ENCODE peak calls at places on chromosomes 2 and 18, in seven cellular contexts. J is BJ; K is cardiac muscle cell; X is Panc1; U is spleen; N is GM23248; V is naive thymus-derived CD4-positive, alpha-beta T cell. Y is an unnamed sample.

GRCh38 chr2:142974288-142975024 is 97.0 kb downstream of the KYNU start:
- DNase-seq in J (no peak), K (peak; percentile 55), X (no peak), U (no peak), N (peak; percentile 39), V (no peak), Y (no peak)

GRCh38 chr2:201680743-201681142 is 17.7 kb downstream of the MPP4 start:
- DNase-seq in J (no peak), K (peak; percentile 12), X (no peak), U (no peak), N (peak; percentile 7), V (no peak), Y (peak; percentile 81)

GRCh38 chr18:55534547-55534946 is 53.4 kb downstream of the TCF4 start:
- DNase-seq in J (no peak), K (no peak), X (no peak), U (no peak), N (peak; percentile 46), V (no peak), Y (no peak)

GRCh38 chr2:60756097-60757087 is at the start of gene PAPOLG:
- DNase-seq in J (peak; percentile 35), K (peak; percentile 94), X (peak; percentile 70), U (peak; percentile 99), N (peak; percentile 100), V (peak; percentile 97), Y (peak; percentile 95)

GRCh38 chr2:11835403-11835802 is 89.0 kb downstream of the LPIN1 start:
- DNase-seq in J (no peak), K (no peak), X (no peak), U (no peak), N (peak; percentile 17), V (no peak), Y (no peak)

GRCh38 chr2:240741091-240741490 is 49.4 kb downstream of the AQP12A start:
- DNase-seq in J (no peak), K (no peak), X (no peak), U (no peak), N (no peak), V (no peak), Y (no peak)

GRCh38 chr2:163213699-163214098 is 375.1 kb upstream of the KCNH7 start:
- DNase-seq in J (peak; percentile 41), K (peak; percentile 55), X (no peak), U (no peak), N (peak; percentile 85), V (no peak), Y (no peak)

GRCh38 chr2:15880226-15881119 is 59.9 kb upstream of the MYCN start:
- DNase-seq in J (no peak), K (no peak), X (no peak), U (no peak), N (no peak), V (no peak), Y (no peak)

GRCh38 chr18:48409591-48410094 is 460 bp upstream of the ZBTB7C start:
- DNase-seq in J (no peak), K (no peak), X (no peak), U (peak; percentile 77), N (peak; percentile 40), V (peak; percentile 54), Y (peak; percentile 76)

GRCh38 chr2:85564144-85564563 is 2.9 kb upstream of the GGCX start:
- DNase-seq in J (no peak), K (no peak), X (no peak), U (no peak), N (no peak), V (no peak), Y (no peak)

GRCh38 chr2:216877085-216877484 is 17.2 kb upstream of the TNP1 start:
- DNase-seq in J (no peak), K (peak; percentile 8), X (no peak), U (no peak), N (no peak), V (no peak), Y (no peak)

GRCh38 chr2:98445167-98445522 is 487 bp downstream of the INPP4A start:
- DNase-seq in J (no peak), K (peak; percentile 29), X (no peak), U (peak; percentile 89), N (peak; percentile 70), V (no peak), Y (no peak)

GRCh38 chr2:52036853-52037252 is 1004.9 kb upstream of the NRXN1 start:
- DNase-seq in J (no peak), K (no peak), X (no peak), U (no peak), N (no peak), V (no peak), Y (no peak)

GRCh38 chr18:2857491-2858063 is 10.8 kb downstream of the EMILIN2 start:
- DNase-seq in J (peak; percentile 94), K (peak; percentile 99), X (no peak), U (peak; percentile 85), N (peak; percentile 95), V (no peak), Y (no peak)

GRCh38 chr2:9178905-9179571 is 27.6 kb upstream of the ASAP2 start:
- DNase-seq in J (peak; percentile 52), K (peak; percentile 88), X (no peak), U (no peak), N (peak; percentile 92), V (no peak), Y (no peak)

GRCh38 chr2:146721486-146721885 is 1123.3 kb upstream of the ACVR2A start:
- DNase-seq in J (no peak), K (no peak), X (no peak), U (peak; percentile 56), N (no peak), V (no peak), Y (no peak)

GRCh38 chr2:133390151-133390550 is 178.1 kb downstream of the NCKAP5 start:
- DNase-seq in J (peak; percentile 61), K (no peak), X (no peak), U (no peak), N (peak; percentile 79), V (no peak), Y (no peak)

GRCh38 chr2:191180712-191181111 is 29.9 kb upstream of the STAT4 start:
- DNase-seq in J (no peak), K (peak; percentile 60), X (no peak), U (no peak), N (peak; percentile 81), V (no peak), Y (no peak)

GRCh38 chr2:37357461-37358008 is 13.1 kb downstream of the QPCT start:
- DNase-seq in J (no peak), K (no peak), X (no peak), U (no peak), N (peak; percentile 50), V (no peak), Y (no peak)

GRCh38 chr18:13538630-13539029 is 187.7 kb downstream of the FAM210A start:
- DNase-seq in J (no peak), K (no peak), X (no peak), U (no peak), N (no peak), V (no peak), Y (no peak)

GRCh38 chr2:42047488-42048317 is at the start of gene PKDCC:
- DNase-seq in J (no peak), K (peak; percentile 96), X (no peak), U (peak; percentile 87), N (peak; percentile 86), V (peak; percentile 45), Y (peak; percentile 99)

GRCh38 chr2:240123821-240124650 is 12.1 kb downstream of the COPS9 start:
- DNase-seq in J (no peak), K (no peak), X (no peak), U (peak; percentile 59), N (no peak), V (no peak), Y (peak; percentile 59)

GRCh38 chr18:41486581-41486980 is 468.5 kb upstream of the PIK3C3 start:
- DNase-seq in J (no peak), K (no peak), X (no peak), U (no peak), N (no peak), V (no peak), Y (no peak)

GRCh38 chr18:41490861-41491260 is 464.2 kb upstream of the PIK3C3 start:
- DNase-seq in J (no peak), K (no peak), X (no peak), U (no peak), N (no peak), V (no peak), Y (no peak)
- H3K4me3 ChIP-seq in J (no peak overlapping the region), K (no peak overlapping the region), X (no peak overlapping the region), U (no peak overlapping the region), N (no peak overlapping the region), V (no peak overlapping the region), Y (no peak overlapping the region)

GRCh38 chr2:22253171-22253570 is 1129.4 kb downstream of the TDRD15 start:
- DNase-seq in J (no peak), K (no peak), X (no peak), U (no peak), N (no peak), V (no peak), Y (no peak)
- H3K36me3 ChIP-seq in J (no peaks in the 10 kb centered on the region), K (no peaks in the 10 kb centered on the region), X (no peaks in the 10 kb centered on the region), U (no peaks in the 10 kb centered on the region), N (no peaks in the 10 kb centered on the region), V (no peaks in the 10 kb centered on the region), Y (no peaks in the 10 kb centered on the region)

GRCh38 chr18:7169601-7170000 is 52.0 kb upstream of the LAMA1 start:
- DNase-seq in J (no peak), K (no peak), X (no peak), U (peak; percentile 57), N (no peak), V (no peak), Y (no peak)

GRCh38 chr18:7164610-7165009 is 47.0 kb upstream of the LAMA1 start:
- DNase-seq in J (no peak), K (peak; percentile 54), X (no peak), U (no peak), N (peak; percentile 61), V (no peak), Y (no peak)

GRCh38 chr18:7165846-7166393 is 48.3 kb upstream of the LAMA1 start:
- DNase-seq in J (no peak), K (no peak), X (no peak), U (peak; percentile 56), N (no peak), V (no peak), Y (no peak)

GRCh38 chr18:7170292-7170691 is 52.7 kb upstream of the LAMA1 start:
- DNase-seq in J (no peak), K (no peak), X (no peak), U (peak; percentile 52), N (no peak), V (no peak), Y (no peak)

DNA sequence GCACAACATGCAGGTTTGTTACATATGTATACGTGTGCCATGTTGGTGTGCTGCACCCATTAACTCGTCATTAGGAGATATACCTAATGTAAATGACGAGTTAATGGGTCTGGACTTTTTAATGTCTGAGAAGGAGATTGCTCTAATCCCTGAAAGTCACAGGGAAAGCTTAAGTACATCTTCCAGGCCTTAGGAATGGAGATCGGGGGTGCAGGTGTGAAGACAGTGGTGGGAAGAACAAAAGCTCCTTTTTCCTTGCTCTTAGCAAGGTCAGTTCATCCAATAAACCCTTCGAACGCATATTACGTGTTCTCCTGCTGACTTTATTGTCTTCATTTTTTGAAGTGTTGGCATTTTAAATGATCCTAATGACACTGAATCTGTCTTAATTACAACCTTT is 50.8 kb upstream of the LAMA1 start:
- DNase-seq in J (no peak), K (no peak), X (no peak), U (no peak), N (no peak), V (no peak), Y (no peak)
- H3K4me3 ChIP-seq in J (no peak overlapping the region), K (no peak overlapping the region), X (no peak overlapping the region), U (no peak overlapping the region), N (no peak overlapping the region), V (no peak overlapping the region), Y (no peak overlapping the region)

DNA sequence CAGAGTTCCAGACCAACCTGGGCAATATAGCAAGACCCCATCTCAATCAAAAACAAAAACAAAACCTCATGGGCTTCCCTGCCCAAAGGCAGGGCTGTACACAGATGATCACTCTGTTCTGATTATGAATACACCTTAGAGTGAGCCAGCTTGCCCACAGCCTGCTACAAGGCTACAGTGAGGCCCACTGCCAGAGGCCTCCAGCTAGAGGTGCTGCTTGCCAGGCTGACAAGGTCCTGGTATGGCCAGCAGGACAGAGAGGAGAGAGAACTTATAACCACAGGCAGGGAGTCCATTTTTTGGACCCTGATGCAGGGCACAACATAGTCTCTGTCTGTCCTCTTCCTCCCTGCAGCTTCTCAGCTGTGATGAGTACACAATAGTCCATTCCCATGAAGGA is 41.5 kb downstream of the KANSL3 start:
- DNase-seq in J (no peak), K (no peak), X (no peak), U (no peak), N (no peak), V (no peak), Y (no peak)
- H3K36me3 ChIP-seq in J (peaks cover 20% of the 10 kb centered on the region), K (peaks cover 49% of the 10 kb centered on the region), X (peaks cover 47% of the 10 kb centered on the region), U (peaks cover 78% of the 10 kb centered on the region), N (peaks cover 52% of the 10 kb centered on the region), V (peaks cover 18% of the 10 kb centered on the region), Y (peaks cover 21% of the 10 kb centered on the region)